ENCODE peak calls at places on chromosome 15, in seven cellular contexts. X is iris pigment epithelial cell, M is left cardiac atrium, J is 8988T, F is lower lobe of right lung, W is hepatic stellate cell, Y is tibial artery. I is an unnamed sample.

GRCh38 chr15:67149068-67149841 is 83.9 kb downstream of the SMAD3 start:
- DNase-seq in X (no peak), W (no peak), Y (peak; percentile 43), F (no peak), J (no peak), M (no peak), I (peak; percentile 29)

GRCh38 chr15:26439681-26440080 is 333.2 kb downstream of the GABRB3 start:
- DNase-seq in F (no peak), X (no peak), M (no peak), J (no peak), W (no peak), Y (no peak), I (no peak)

GRCh38 chr15:74651251-74651741 is 35.7 kb downstream of the CLK3 start:
- DNase-seq in Y (no peak), X (no peak), J (no peak), M (no peak), W (no peak), F (no peak), I (no peak)

GRCh38 chr15:99017322-99017701 is 9.7 kb upstream of the PGPEP1L start:
- DNase-seq in W (no peak), F (no peak), M (no peak), J (no peak), Y (no peak), X (no peak), I (no peak)

GRCh38 chr15:87609474-87609873 is 647.1 kb downstream of the NTRK3 start:
- DNase-seq in X (peak; percentile 81), Y (no peak), F (no peak), J (no peak), W (peak; percentile 74), M (no peak), I (peak; percentile 85)

GRCh38 chr15:22810033-22810734 is 23.7 kb downstream of the NIPA1 start:
- DNase-seq in M (no peak), W (no peak), J (no peak), F (no peak), Y (no peak), X (no peak), I (no peak)

GRCh38 chr15:69074011-69074842 is 59.7 kb downstream of the NOX5 start:
- DNase-seq in J (peak; percentile 26), M (peak; percentile 72), F (peak; percentile 74), Y (no peak), X (peak; percentile 77), W (peak; percentile 60), I (peak; percentile 71)

GRCh38 chr15:79943820-79944219 is 27.2 kb downstream of the BCL2A1 start:
- DNase-seq in J (no peak), W (peak; percentile 40), M (no peak), F (no peak), Y (no peak), X (peak; percentile 86), I (peak; percentile 56)

GRCh38 chr15:98272586-98272985 is 312.1 kb downstream of the ARRDC4 start:
- DNase-seq in W (no peak), F (no peak), Y (no peak), X (no peak), M (no peak), J (no peak), I (no peak)

GRCh38 chr15:99251436-99251821 is at the start of gene LRRC28:
- DNase-seq in Y (no peak), X (peak; percentile 35), J (no peak), W (no peak), F (no peak), M (no peak), I (no peak)

GRCh38 chr15:48414015-48414414 is 82.8 kb downstream of the DUT start:
- DNase-seq in J (no peak), Y (no peak), W (no peak), X (peak; percentile 57), F (no peak), M (no peak), I (peak; percentile 68)

GRCh38 chr15:99090938-99091337 is 13.9 kb upstream of the SYNM start:
- DNase-seq in J (no peak), F (no peak), X (no peak), M (no peak), W (no peak), Y (no peak), I (no peak)

GRCh38 chr15:59691194-59691805 is 2.2 kb upstream of the BNIP2 start:
- DNase-seq in W (peak; percentile 36), M (no peak), J (no peak), Y (no peak), X (peak; percentile 53), F (no peak), I (peak; percentile 46)

GRCh38 chr15:95017950-95018349 is 786.6 kb downstream of the MCTP2 start:
- DNase-seq in F (peak; percentile 60), X (no peak), W (no peak), M (peak; percentile 85), Y (no peak), J (no peak), I (no peak)

GRCh38 chr15:92638291-92638708 is 17.3 kb downstream of the FAM174B start:
- DNase-seq in M (no peak), Y (no peak), J (no peak), F (peak; percentile 65), X (no peak), W (no peak), I (no peak)

GRCh38 chr15:81400640-81401236 is 26.7 kb upstream of the TMC3 start:
- DNase-seq in X (peak; percentile 63), M (no peak), J (no peak), F (no peak), W (peak; percentile 26), Y (no peak), I (peak; percentile 43)

GRCh38 chr15:27361418-27361817 is 390.4 kb downstream of the GABRG3 start:
- DNase-seq in W (no peak), X (no peak), Y (no peak), F (no peak), M (no peak), J (no peak), I (no peak)

GRCh38 chr15:67967871-67968423 is 86.2 kb upstream of the PIAS1 start:
- DNase-seq in W (peak; percentile 14), M (peak; percentile 87), F (peak; percentile 90), X (peak; percentile 60), Y (peak; percentile 89), J (peak; percentile 32), I (peak; percentile 77)

GRCh38 chr15:67005294-67005996 is 60.0 kb upstream of the SMAD3 start:
- DNase-seq in M (no peak), W (no peak), Y (no peak), F (no peak), J (no peak), X (no peak), I (no peak)

GRCh38 chr15:55827965-55828364 is 85.0 kb upstream of the PRTG start:
- DNase-seq in X (no peak), J (no peak), W (no peak), M (no peak), Y (no peak), F (no peak), I (no peak)

GRCh38 chr15:62482715-62483429 is 317.8 kb upstream of the C2CD4B start:
- DNase-seq in Y (no peak), J (peak; percentile 31), W (no peak), X (peak; percentile 23), M (no peak), F (no peak), I (peak; percentile 65)